ENCODE peak calls at places on chromosomes 16 and 17, in seven cellular contexts. R, W, H, S, V, I and F are unnamed samples.

GRCh38 chr17:3964203-3965122 is at the start of gene ATP2A3:
- DNase-seq in R (peak), W (peak), H (peak), S (no peak), V (no peak), I (peak), F (peak)

GRCh38 chr16:379183-379960 is 2.4 kb downstream of the PGAP6 start:
- DNase-seq in R (no peak), W (no peak), H (peak), S (no peak), V (no peak), I (no peak), F (peak)

GRCh38 chr16:79826732-79827514 is 226.4 kb upstream of the MAF start:
- DNase-seq in R (no peak), W (no peak), H (no peak), S (no peak), V (no peak), I (no peak), F (no peak)

GRCh38 chr17:27247071-27247957 is 46.6 kb upstream of the WSB1 start:
- DNase-seq in R (no peak), W (peak), H (peak), S (peak), V (no peak), I (peak), F (peak)

GRCh38 chr16:49282690-49283375 is 1.2 kb upstream of the CBLN1 start:
- DNase-seq in R (no peak), W (peak), H (no peak), S (no peak), V (no peak), I (no peak), F (peak)

GRCh38 chr16:84368327-84368996 is at the start of gene ATP2C2:
- DNase-seq in R (no peak), W (peak), H (peak), S (no peak), V (no peak), I (no peak), F (peak)

GRCh38 chr17:4786111-4786491 is at the start of gene VMO1:
- DNase-seq in R (no peak), W (peak), H (peak), S (no peak), V (no peak), I (peak), F (no peak)

GRCh38 chr17:48215583-48216139 is 108.1 kb downstream of the SNX11 start:
- DNase-seq in R (no peak), W (no peak), H (peak), S (no peak), V (no peak), I (no peak), F (peak)

GRCh38 chr17:7969434-7969833 is 33.0 kb upstream of the GUCY2D start:
- DNase-seq in R (no peak), W (no peak), H (no peak), S (no peak), V (no peak), I (no peak), F (no peak)

GRCh38 chr17:60077226-60077625 is 1.5 kb downstream of the HEATR6 start:
- DNase-seq in R (no peak), W (no peak), H (no peak), S (no peak), V (no peak), I (no peak), F (no peak)

GRCh38 chr16:67697407-67697806 is 21.7 kb downstream of the GFOD2 start:
- DNase-seq in R (no peak), W (no peak), H (no peak), S (no peak), V (no peak), I (no peak), F (no peak)

GRCh38 chr17:74282587-74283370 is 8.7 kb downstream of the DNAI2 start:
- DNase-seq in R (peak), W (peak), H (no peak), S (no peak), V (no peak), I (no peak), F (peak)

GRCh38 chr17:45018514-45019176 is 32.8 kb downstream of the DCAKD start:
- DNase-seq in R (no peak), W (peak), H (peak), S (no peak), V (no peak), I (no peak), F (peak)

DNA sequence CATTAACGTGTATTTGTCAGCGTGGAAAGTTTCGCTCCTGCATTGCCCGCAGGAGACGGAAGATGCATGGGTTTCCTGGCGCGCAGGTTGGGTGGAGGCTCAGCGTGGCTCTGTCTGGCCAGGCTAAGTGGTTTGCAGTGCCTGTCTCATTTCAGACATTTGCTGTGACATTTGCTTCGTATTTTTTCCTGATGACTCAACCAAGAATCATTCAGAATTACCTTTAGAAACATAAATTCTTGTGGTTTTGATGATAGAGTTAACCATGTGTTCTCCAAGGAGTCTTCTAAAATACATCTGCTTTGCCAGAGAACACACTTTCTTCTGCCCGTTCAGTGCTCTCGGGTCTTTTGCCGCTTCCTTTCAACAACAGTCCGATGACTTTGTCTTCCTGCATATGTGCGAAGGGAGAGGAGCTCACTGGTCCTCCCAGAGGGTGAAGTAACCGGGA is 216.8 kb downstream of the RPTOR start:
- DNase-seq in R (peak), W (peak), H (no peak), S (no peak), V (no peak), I (no peak), F (peak)
- H3K27ac ChIP-seq in R (peak), W (peak), H (no peak), S (no peak), V (no peak), I (no peak), F (peak)

GRCh38 chr16:87847785-87848675 is 21.3 kb downstream of the SLC7A5 start:
- DNase-seq in R (no peak), W (peak), H (peak), S (no peak), V (no peak), I (no peak), F (no peak)
- H3K27ac ChIP-seq in R (no peak), W (peak), H (no peak), S (peak), V (peak), I (peak), F (peak)

GRCh38 chr16:22086440-22086839 is 5.9 kb upstream of the VWA3A start:
- DNase-seq in R (no peak), W (no peak), H (no peak), S (no peak), V (no peak), I (no peak), F (no peak)
- H3K27ac ChIP-seq in R (no peak), W (no peak), H (no peak), S (no peak), V (no peak), I (no peak), F (no peak)

GRCh38 chr16:88569985-88570690 is at the start of gene ZC3H18:
- DNase-seq in R (peak), W (peak), H (peak), S (peak), V (no peak), I (peak), F (peak)
- H3K27ac ChIP-seq in R (peak), W (peak), H (peak), S (peak), V (peak), I (peak), F (peak)

GRCh38 chr17:82203920-82204319 is 8.7 kb downstream of the CCDC57 start:
- DNase-seq in R (no peak), W (peak), H (no peak), S (no peak), V (no peak), I (no peak), F (no peak)
- H3K27ac ChIP-seq in R (no peak), W (no peak), H (no peak), S (no peak), V (peak), I (no peak), F (no peak)

GRCh38 chr17:68544111-68544510 is 31.9 kb downstream of the PRKAR1A start:
- DNase-seq in R (no peak), W (peak), H (no peak), S (no peak), V (no peak), I (no peak), F (no peak)
- H3K27ac ChIP-seq in R (no peak), W (no peak), H (no peak), S (no peak), V (no peak), I (no peak), F (peak)

GRCh38 chr16:55508271-55508921 is 476 bp upstream of the LPCAT2 start:
- DNase-seq in R (no peak), W (no peak), H (no peak), S (no peak), V (no peak), I (no peak), F (no peak)
- H3K27ac ChIP-seq in R (no peak), W (peak), H (peak), S (peak), V (peak), I (peak), F (no peak)

GRCh38 chr17:42814633-42815399 is 9.3 kb downstream of the BECN1 start:
- DNase-seq in R (no peak), W (peak), H (no peak), S (no peak), V (no peak), I (no peak), F (no peak)
- H3K27ac ChIP-seq in R (no peak), W (peak), H (no peak), S (peak), V (no peak), I (no peak), F (no peak)

DNA sequence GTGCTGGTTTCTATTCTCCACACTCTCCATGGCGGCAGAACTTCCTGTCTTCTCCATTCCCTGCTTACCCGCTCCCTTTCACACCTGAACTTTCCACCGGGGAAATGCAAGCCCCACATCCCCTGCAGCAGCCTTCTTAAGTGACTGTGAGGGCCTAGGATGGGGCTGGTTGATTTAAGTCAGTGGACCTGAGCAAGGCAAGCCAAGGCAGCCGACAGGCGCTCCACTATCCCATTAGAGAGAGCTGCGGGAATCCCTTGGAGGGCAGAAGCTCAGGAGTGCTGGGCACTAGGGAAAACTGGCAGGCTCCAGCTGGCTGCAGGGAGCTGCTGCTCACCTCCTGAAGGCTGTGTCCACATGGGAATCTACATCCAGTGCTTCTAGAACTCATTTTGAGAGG is 36.1 kb upstream of the SLC25A19 start:
- DNase-seq in R (no peak), W (no peak), H (no peak), S (no peak), V (no peak), I (no peak), F (no peak)
- H3K27ac ChIP-seq in R (no peak), W (no peak), H (peak), S (no peak), V (no peak), I (peak), F (no peak)